ENCODE peak calls at places on chromosomes 13 and 19, in six cellular contexts. S, L, R, D, I and J are unnamed samples. For H3K4me1, the result is how much of the 10 kb centered on the place peaks cover.

GRCh38 chr19:1875646-1876493 is 9.4 kb downstream of the ABHD17A start:
- DNase-seq in D (no peak), R (no peak), L (peak), I (peak), S (peak), J (peak)

GRCh38 chr19:19873381-19873780 is 7.7 kb downstream of the ZNF253 start:
- DNase-seq in D (no peak), I (no peak), S (no peak), R (no peak), L (no peak), J (no peak)

GRCh38 chr19:47899335-47899734 is 13.2 kb upstream of the SULT2A1 start:
- DNase-seq in R (no peak), L (no peak), S (no peak), I (no peak), D (no peak), J (no peak)

GRCh38 chr19:11268783-11269267 is 6.5 kb upstream of the DOCK6 start:
- DNase-seq in R (no peak), S (peak), L (peak), D (no peak), I (no peak), J (no peak)

GRCh38 chr13:100520936-100521765 is 67.4 kb downstream of the GGACT start:
- DNase-seq in S (no peak), L (no peak), I (no peak), R (no peak), D (no peak), J (no peak)

GRCh38 chr13:62431852-62432251 is 1016.2 kb upstream of the PCDH20 start:
- DNase-seq in I (no peak), R (no peak), D (no peak), L (no peak), S (no peak), J (no peak)

GRCh38 chr13:31929031-31929770 is 102.4 kb upstream of the FRY start:
- DNase-seq in D (no peak), R (no peak), S (no peak), I (no peak), L (no peak), J (no peak)

GRCh38 chr13:76692326-76692725 is 193.9 kb downstream of the KCTD12 start:
- DNase-seq in R (no peak), D (no peak), L (no peak), S (no peak), I (no peak), J (no peak)

GRCh38 chr19:44939668-44940067 is 2.4 kb upstream of the APOC4 start:
- DNase-seq in R (no peak), I (no peak), S (no peak), D (no peak), L (peak), J (no peak)

GRCh38 chr19:40811478-40812341 is 12.7 kb downstream of the EGLN2 start:
- DNase-seq in I (no peak), S (no peak), D (no peak), R (no peak), L (no peak), J (no peak)

GRCh38 chr19:50417138-50417849 is 1.4 kb upstream of the SPIB start:
- DNase-seq in S (no peak), R (no peak), I (peak), L (no peak), D (no peak), J (peak)

GRCh38 chr13:104650426-104650825 is 1584.2 kb upstream of the SLC10A2 start:
- DNase-seq in I (no peak), S (no peak), D (no peak), L (no peak), R (no peak), J (no peak)

GRCh38 chr13:96511587-96511986 is 421.7 kb downstream of the HS6ST3 start:
- DNase-seq in I (no peak), D (no peak), S (no peak), L (no peak), R (no peak), J (no peak)

GRCh38 chr13:64289702-64290101 is 2874.1 kb upstream of the PCDH20 start:
- DNase-seq in L (no peak), D (no peak), S (no peak), I (no peak), R (no peak), J (no peak)

GRCh38 chr13:21849323-21849722 is 178.4 kb downstream of the FGF9 start:
- DNase-seq in S (no peak), L (peak), D (no peak), R (no peak), I (no peak), J (no peak)

GRCh38 chr13:75368167-75368566 is 113.8 kb downstream of the TBC1D4 start:
- DNase-seq in I (no peak), R (no peak), L (peak), D (no peak), S (peak), J (no peak)

GRCh38 chr19:2032296-2032941 is 16.9 kb upstream of the BTBD2 start:
- DNase-seq in D (peak), I (peak), R (peak), S (peak), L (peak), J (peak)

GRCh38 chr19:38907670-38908069 is 4.3 kb downstream of the CCER2 start:
- DNase-seq in S (no peak), I (no peak), L (no peak), R (no peak), D (no peak), J (no peak)

GRCh38 chr19:51064534-51065220 is at the start of gene KLK13:
- DNase-seq in R (peak), I (peak), D (no peak), L (peak), S (peak), J (no peak)

GRCh38 chr13:44142911-44143665 is 230.5 kb upstream of the SERP2 start:
- DNase-seq in R (peak), I (no peak), L (peak), D (no peak), S (no peak), J (no peak)

GRCh38 chr13:93420887-93421286 is 194.3 kb downstream of the GPC6 start:
- DNase-seq in L (no peak), S (no peak), I (no peak), R (no peak), D (no peak), J (no peak)

GRCh38 chr19:2061936-2062729 is 11.1 kb upstream of the MKNK2 start:
- DNase-seq in S (no peak), I (peak), L (no peak), D (no peak), R (no peak), J (no peak)

GRCh38 chr13:28707629-28708427 is 10.9 kb downstream of the SLC46A3 start:
- DNase-seq in L (peak), S (no peak), I (no peak), D (no peak), R (no peak), J (no peak)

GRCh38 chr19:48713864-48714755 is 5.4 kb downstream of the MAMSTR start:
- DNase-seq in L (peak), S (peak), I (peak), R (peak), D (peak), J (peak)

GRCh38 chr13:98239156-98240076 is 62.3 kb upstream of the RNF113B start:
- DNase-seq in S (no peak), D (no peak), L (no peak), R (no peak), I (no peak), J (no peak)

GRCh38 chr19:33809960-33810359 is 13.3 kb downstream of the KCTD15 start:
- DNase-seq in D (no peak), L (peak), I (no peak), S (no peak), R (no peak), J (no peak)

GRCh38 chr19:3655402-3656072 is 28.9 kb upstream of the CACTIN start:
- DNase-seq in S (no peak), L (peak), R (no peak), I (no peak), D (no peak), J (no peak)

GRCh38 chr19:1608414-1609391 is 3.4 kb upstream of the UQCR11 start:
- DNase-seq in R (no peak), D (no peak), S (no peak), I (no peak), L (no peak), J (peak)

GRCh38 chr13:65914707-65915106 is 1315.4 kb downstream of the PCDH9 start:
- DNase-seq in D (no peak), S (no peak), L (peak), R (no peak), I (no peak), J (no peak)

GRCh38 chr19:41039806-41040205 is 48.4 kb upstream of the CYP2A13 start:
- DNase-seq in S (no peak), I (no peak), L (no peak), R (no peak), D (no peak), J (no peak)

GRCh38 chr19:45497791-45498190 is 452 bp upstream of the PPM1N start:
- DNase-seq in D (no peak), R (no peak), I (no peak), S (no peak), L (no peak), J (no peak)

GRCh38 chr19:5154799-5155426 is 185.7 kb downstream of the PTPRS start:
- DNase-seq in L (no peak), D (no peak), I (no peak), R (no peak), S (no peak), J (no peak)

DNA sequence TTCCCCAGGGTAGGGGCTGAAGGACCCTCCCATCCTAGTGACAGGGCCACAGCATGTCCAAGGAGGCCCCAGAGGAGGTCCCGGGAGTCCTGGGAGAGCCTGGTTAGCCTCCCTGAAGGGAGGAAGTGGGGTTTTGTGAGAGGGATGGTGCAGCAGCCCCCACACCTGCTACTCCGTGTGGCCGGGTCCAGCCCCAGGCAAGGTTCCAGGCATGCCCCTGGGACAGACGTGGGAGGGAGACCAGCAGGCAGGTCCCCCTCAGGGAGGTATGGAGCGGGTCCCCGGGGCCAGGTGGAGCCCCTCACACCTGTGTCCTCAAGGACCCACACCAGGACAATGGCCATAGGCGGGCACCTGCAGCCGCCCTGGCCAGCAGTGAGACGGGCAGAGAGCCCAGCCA is 1.9 kb upstream of the F7 start:
- DNase-seq in S (no peak), R (no peak), D (no peak), I (no peak), L (no peak), J (no peak)
- TF ChIP-seq CTCF in S (no peak), R (no peak), D (no peak), I (no peak), L (no peak), J (no peak)

GRCh38 chr13:110263906-110264305 is 43.1 kb downstream of the COL4A1 start:
- DNase-seq in D (no peak), R (no peak), L (no peak), I (no peak), S (no peak), J (no peak)
- H3K4me1 ChIP-seq in D (under half), R (under half), L (under half), I (under half), S (half or more), J (under half)

GRCh38 chr13:51148952-51149573 is 38.0 kb upstream of the C13orf42 start:
- DNase-seq in I (no peak), L (peak), S (peak), D (no peak), R (no peak), J (no peak)
- TF ChIP-seq CTCF in I (peak), L (peak), S (peak), D (no peak), R (peak), J (peak)

DNA sequence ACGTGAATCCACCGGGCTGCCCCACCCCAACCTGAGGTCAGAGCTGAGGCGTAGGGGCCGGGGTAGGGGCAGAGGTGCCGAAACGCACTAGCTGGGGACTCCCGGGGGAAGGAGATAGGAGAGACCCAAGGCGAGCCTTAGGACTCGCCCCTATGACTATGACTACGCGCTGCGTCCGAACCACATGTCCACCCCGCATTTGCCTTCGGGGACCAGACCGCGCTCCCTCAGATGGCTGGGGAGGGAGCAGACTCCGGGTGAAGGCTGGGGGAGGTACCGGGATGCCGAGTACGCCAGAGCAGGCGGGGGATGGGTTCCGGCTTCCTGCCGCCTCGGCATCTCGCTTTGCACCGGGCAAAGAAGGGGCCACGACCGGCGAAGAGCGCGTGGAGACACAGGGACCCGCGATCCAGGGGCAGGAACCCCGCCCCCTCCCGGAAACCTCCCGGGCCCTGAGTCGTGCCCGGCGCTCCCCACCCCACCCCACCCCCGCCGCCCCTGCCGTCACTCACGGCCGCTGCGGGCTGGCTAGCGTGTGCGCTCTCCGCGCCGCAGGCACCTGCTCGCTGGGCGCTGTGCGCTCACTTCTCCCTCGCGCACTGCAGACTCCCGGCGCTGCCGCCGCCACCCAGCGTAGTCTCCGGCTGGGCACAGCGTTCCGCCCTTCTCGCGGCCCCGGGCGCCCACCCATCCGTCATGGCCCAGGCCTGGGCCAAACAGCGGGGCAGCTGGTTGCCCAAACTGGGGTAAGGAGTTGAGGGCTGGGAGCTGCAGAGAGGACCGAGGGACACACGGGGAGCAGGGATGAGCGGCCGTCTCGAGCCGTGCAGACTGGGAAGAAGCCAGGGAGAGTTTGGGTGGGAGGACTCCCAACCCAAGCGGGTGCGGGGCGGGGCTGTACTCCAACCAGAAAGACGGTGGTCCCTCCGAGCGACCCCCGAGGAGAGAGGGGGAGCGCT is 603 bp upstream of the VSTM2B start:
- DNase-seq in S (no peak), D (no peak), I (no peak), L (no peak), R (no peak), J (no peak)
- H3K4me1 ChIP-seq in S (half or more), D (under half), I (under half), L (under half), R (under half), J (under half)

GRCh38 chr19:14114854-14115253 is 2.7 kb downstream of the PRKACA start:
- DNase-seq in S (peak), D (no peak), L (peak), I (peak), R (peak), J (peak)
- TF ChIP-seq CTCF in S (peak), D (no peak), L (peak), I (peak), R (peak), J (peak)